ENCODE peak calls at places on chromosomes 7 and 10, in seven cellular contexts. K is iPS DF 6.9; L is CD4-positive, alpha-beta T cell; P is neural progenitor cell; H is adrenal gland; A is IMR-90; Z is heart left ventricle. V is an unnamed sample.

GRCh38 chr7:7369134-7369533 is 166.5 kb downstream of the COL28A1 start:
- DNase-seq in K (no peak), L (no peak), P (no peak), H (no peak), A (no peak), Z (no peak), V (no peak)

GRCh38 chr7:25014735-25015134 is 34.8 kb upstream of the OSBPL3 start:
- DNase-seq in K (no peak), L (no peak), P (no peak), H (no peak), A (peak; percentile 97), Z (no peak), V (no peak)

GRCh38 chr10:62761115-62761514 is 43.4 kb upstream of the ADO start:
- DNase-seq in K (no peak), L (no peak), P (no peak), H (no peak), A (no peak), Z (no peak), V (no peak)

GRCh38 chr7:143452495-143452894 is 9.2 kb downstream of the TAS2R60 start:
- DNase-seq in K (no peak), L (no peak), P (no peak), H (no peak), A (peak; percentile 51), Z (no peak), V (no peak)

GRCh38 chr10:28410420-28411135 is 107.7 kb upstream of the MPP7 start:
- DNase-seq in K (no peak), L (no peak), P (no peak), H (no peak), A (no peak), Z (no peak), V (no peak)

GRCh38 chr7:38385682-38386081 is 112.2 kb upstream of the TARP start:
- DNase-seq in K (no peak), L (no peak), P (no peak), H (no peak), A (no peak), Z (no peak), V (no peak)

GRCh38 chr7:135575296-135575695 is 17.6 kb downstream of the NUP205 start:
- DNase-seq in K (no peak), L (no peak), P (no peak), H (no peak), A (no peak), Z (no peak), V (no peak)

GRCh38 chr10:132961864-132962622 is 19.7 kb upstream of the CFAP46 start:
- DNase-seq in K (peak; percentile 84), L (peak; percentile 46), P (peak; percentile 92), H (peak; percentile 65), A (peak; percentile 67), Z (peak; percentile 78), V (peak; percentile 64)

GRCh38 chr7:157335991-157336382 is 817 bp upstream of the DNAJB6 start:
- DNase-seq in K (no peak), L (no peak), P (no peak), H (no peak), A (no peak), Z (no peak), V (no peak)

GRCh38 chr10:51503378-51503777 is 196.0 kb downstream of the CSTF2T start:
- DNase-seq in K (no peak), L (no peak), P (no peak), H (no peak), A (no peak), Z (no peak), V (no peak)

GRCh38 chr7:155007947-155008346 is 5.0 kb upstream of the PAXIP1 start:
- DNase-seq in K (no peak), L (peak; percentile 8), P (peak; percentile 69), H (no peak), A (no peak), Z (no peak), V (no peak)

GRCh38 chr10:77234599-77234998 is 403.0 kb downstream of the KCNMA1 start:
- DNase-seq in K (no peak), L (no peak), P (no peak), H (no peak), A (no peak), Z (no peak), V (no peak)

GRCh38 chr10:100157140-100157539 is 28.7 kb downstream of the ERLIN1 start:
- DNase-seq in K (no peak), L (no peak), P (no peak), H (no peak), A (no peak), Z (no peak), V (no peak)

GRCh38 chr7:102064361-102065025 is 222.2 kb upstream of the SH2B2 start:
- DNase-seq in K (no peak), L (no peak), P (no peak), H (peak; percentile 21), A (peak; percentile 26), Z (peak; percentile 71), V (no peak)

GRCh38 chr10:517872-518475 is 171.5 kb downstream of the DIP2C start:
- DNase-seq in K (no peak), L (no peak), P (no peak), H (peak; percentile 38), A (no peak), Z (no peak), V (no peak)

GRCh38 chr7:137241655-137242054 is 101.9 kb downstream of the PTN start:
- DNase-seq in K (no peak), L (no peak), P (no peak), H (no peak), A (no peak), Z (no peak), V (no peak)
- H3K27ac ChIP-seq in K (no peak overlapping the region), L (no peak overlapping the region), P (no peak overlapping the region), H (no peak overlapping the region), A (no peak overlapping the region), Z (no peak overlapping the region), V (no peak overlapping the region)

DNA sequence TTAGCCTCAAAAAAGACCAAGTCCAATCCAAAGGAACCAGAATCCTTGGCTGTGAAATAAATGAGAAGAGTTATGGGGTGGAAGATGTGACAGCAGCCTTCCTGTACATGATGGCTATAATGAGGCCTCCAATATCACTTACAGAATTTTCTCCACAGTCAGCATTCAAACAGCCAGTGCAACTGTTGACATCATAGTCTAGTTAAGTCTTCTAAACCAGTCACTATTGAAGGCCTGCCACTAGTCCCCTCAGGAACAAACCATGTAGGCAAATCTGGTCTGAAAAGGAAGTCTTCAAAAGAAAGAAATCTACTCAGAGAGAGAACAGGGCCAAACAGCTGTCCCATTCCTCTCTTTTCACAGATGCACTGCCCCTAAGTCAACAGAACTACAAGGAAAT is 219.6 kb upstream of the CCDC6 start:
- DNase-seq in K (no peak), L (no peak), P (no peak), H (no peak), A (no peak), Z (no peak), V (no peak)
- H3K27ac ChIP-seq in K (no peak overlapping the region), L (no peak overlapping the region), P (no peak overlapping the region), H (no peak overlapping the region), A (no peak overlapping the region), Z (no peak overlapping the region), V (no peak overlapping the region)

DNA sequence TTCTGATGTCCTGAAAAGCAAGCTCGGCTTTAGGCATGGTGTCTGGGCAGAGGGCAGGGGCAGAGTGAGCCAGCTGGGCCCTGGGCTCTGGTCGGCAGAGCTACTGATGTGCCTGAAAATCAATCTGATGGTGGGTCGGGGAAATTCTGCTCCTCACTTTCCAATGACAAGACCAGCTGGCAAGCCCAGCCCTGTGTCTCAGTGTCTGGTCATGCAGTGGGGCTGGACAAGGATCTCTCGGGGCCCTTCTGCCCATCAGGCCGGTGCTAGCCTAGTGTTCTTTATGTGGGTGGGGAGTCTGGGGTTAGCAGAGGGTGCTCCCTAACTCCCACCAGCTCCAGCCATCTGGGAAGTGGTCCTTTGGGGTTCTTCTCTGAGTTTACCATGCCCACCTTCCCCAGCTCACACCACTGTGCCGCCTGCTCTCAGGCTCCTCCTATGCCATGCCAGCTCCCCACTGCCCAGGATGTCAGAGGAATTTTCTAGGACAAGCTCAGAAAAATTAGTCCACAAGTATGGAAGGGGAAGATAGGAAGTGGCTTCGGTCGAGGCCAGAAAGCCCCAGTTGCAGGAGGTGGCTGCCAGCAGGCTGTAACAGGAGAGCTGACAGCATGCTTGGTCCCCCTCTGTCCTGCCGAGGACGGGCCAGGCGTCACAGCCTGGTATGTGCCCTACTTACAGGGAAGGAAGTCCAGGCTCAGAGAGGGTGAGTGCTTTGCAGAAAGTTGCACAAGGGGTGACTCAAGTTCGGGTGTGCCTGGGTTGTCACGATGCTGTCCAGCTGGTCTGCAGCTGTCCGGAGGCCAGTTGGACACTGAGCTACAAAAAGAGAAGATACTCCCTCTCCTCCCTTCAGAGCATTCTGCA is 135.2 kb downstream of the ADCY1 start:
- DNase-seq in K (no peak), L (no peak), P (no peak), H (no peak), A (peak; percentile 47), Z (peak; percentile 79), V (no peak)
- H3K27ac ChIP-seq in K (no peak overlapping the region), L (no peak overlapping the region), P (no peak overlapping the region), H (peak overlapping the region; percentile 82), A (no peak overlapping the region), Z (no peak overlapping the region), V (no peak overlapping the region)

GRCh38 chr7:108436906-108437305 is 19.3 kb downstream of the NRCAM start:
- DNase-seq in K (no peak), L (no peak), P (no peak), H (no peak), A (no peak), Z (no peak), V (no peak)
- H3K27ac ChIP-seq in K (no peak overlapping the region), L (no peak overlapping the region), P (no peak overlapping the region), H (no peak overlapping the region), A (no peak overlapping the region), Z (no peak overlapping the region), V (no peak overlapping the region)

V was measured in pancreas.